ENCODE peak calls at places on chromosomes 2 and 18, in six cellular contexts. O is A172; N is activated CD4-positive, alpha-beta T cell treated with anti-CD3 and anti-CD28 coated beads, Interleukin-2, amount 50 U/mL, for 1 hour; F is heart right ventricle; C is fibroblast of gingiva; Z is EL. U is an unnamed sample.

GRCh38 chr18:44729631-44730101 is 49.0 kb downstream of the SETBP1 start:
- DNase-seq in O (peak; percentile 7), N (no peak), F (no peak), C (no peak), Z (peak; percentile 79), U (no peak)

GRCh38 chr2:73043279-73043678 is 28.2 kb downstream of the SFXN5 start:
- DNase-seq in O (no peak), N (no peak), F (no peak), C (no peak), Z (no peak), U (no peak)

GRCh38 chr18:25453556-25454269 is 101.7 kb upstream of the ZNF521 start:
- DNase-seq in O (no peak), N (no peak), F (no peak), C (peak; percentile 75), Z (peak; percentile 83), U (no peak)

GRCh38 chr2:172438741-172439508 is 11.5 kb downstream of the ITGA6 start:
- DNase-seq in O (peak; percentile 91), N (no peak), F (no peak), C (peak; percentile 31), Z (peak; percentile 77), U (peak; percentile 67)

GRCh38 chr2:62409442-62409841 is 96.6 kb downstream of the TMEM17 start:
- DNase-seq in O (no peak), N (no peak), F (no peak), C (no peak), Z (peak; percentile 20), U (no peak)

GRCh38 chr2:196284033-196284844 is 112.9 kb upstream of the STK17B start:
- DNase-seq in O (no peak), N (no peak), F (no peak), C (peak; percentile 77), Z (no peak), U (no peak)

GRCh38 chr2:167492486-167492885 is 604.2 kb downstream of the XIRP2 start:
- DNase-seq in O (no peak), N (no peak), F (no peak), C (no peak), Z (no peak), U (no peak)

GRCh38 chr2:109189751-109190150 is 60.7 kb downstream of the SH3RF3 start:
- DNase-seq in O (no peak), N (no peak), F (no peak), C (peak; percentile 50), Z (no peak), U (no peak)

GRCh38 chr18:45978084-45978483 is 11.0 kb upstream of the EPG5 start:
- DNase-seq in O (no peak), N (no peak), F (no peak), C (no peak), Z (no peak), U (no peak)

GRCh38 chr18:75008186-75008585 is 200.8 kb downstream of the PTGR3 start:
- DNase-seq in O (no peak), N (no peak), F (no peak), C (no peak), Z (no peak), U (no peak)

GRCh38 chr2:10226032-10226724 is 76.5 kb upstream of the HPCAL1 start:
- DNase-seq in O (no peak), N (no peak), F (no peak), C (no peak), Z (no peak), U (peak; percentile 33)

GRCh38 chr2:175002547-175003274 is 2.5 kb downstream of the CHN1 start:
- DNase-seq in O (no peak), N (no peak), F (no peak), C (no peak), Z (no peak), U (no peak)

GRCh38 chr2:68463287-68463877 is 3.7 kb downstream of the FBXO48 start:
- DNase-seq in O (peak; percentile 60), N (no peak), F (no peak), C (peak; percentile 46), Z (peak; percentile 59), U (no peak)

GRCh38 chr18:52160652-52161051 is 179.3 kb upstream of the DCC start:
- DNase-seq in O (peak; percentile 55), N (no peak), F (no peak), C (no peak), Z (no peak), U (no peak)

GRCh38 chr18:45557296-45557695 is 58.0 kb upstream of the SLC14A2 start:
- DNase-seq in O (no peak), N (no peak), F (no peak), C (no peak), Z (no peak), U (peak; percentile 16)

GRCh38 chr2:233053928-233054774 is 6.0 kb upstream of the INPP5D start:
- DNase-seq in O (no peak), N (peak; percentile 71), F (peak; percentile 47), C (peak; percentile 16), Z (peak; percentile 53), U (peak; percentile 71)

GRCh38 chr2:101816598-101816997 is 119.1 kb downstream of the MAP4K4 start:
- DNase-seq in O (no peak), N (no peak), F (no peak), C (no peak), Z (no peak), U (no peak)

GRCh38 chr2:104597942-104598341 is 256.0 kb upstream of the POU3F3 start:
- DNase-seq in O (no peak), N (no peak), F (no peak), C (no peak), Z (no peak), U (no peak)